ENCODE peak calls at places on chromosome 13, in eight cellular contexts. H, T, X, N, U, Z, Y and S are unnamed samples.

GRCh38 chr13:73945871-73946270 is 188.3 kb downstream of the KLF12 start:
- DNase-seq in H (no peak), T (peak; percentile 52), X (no peak), N (no peak), U (no peak), Z (peak; percentile 41), Y (peak; percentile 25), S (no peak)

GRCh38 chr13:33367931-33368330 is 82.4 kb upstream of the STARD13 start:
- DNase-seq in H (no peak), T (no peak), X (no peak), N (no peak), U (no peak), Z (no peak), Y (peak; percentile 19), S (no peak)

GRCh38 chr13:109427148-109427547 is 359.2 kb downstream of the IRS2 start:
- DNase-seq in H (no peak), T (no peak), X (no peak), N (no peak), U (no peak), Z (no peak), Y (peak; percentile 70), S (no peak)

GRCh38 chr13:63370101-63370500 is 1954.5 kb upstream of the PCDH20 start:
- DNase-seq in H (no peak), T (no peak), X (no peak), N (no peak), U (no peak), Z (no peak), Y (no peak), S (no peak)

GRCh38 chr13:85833938-85834337 is 34.7 kb upstream of the SLITRK6 start:
- DNase-seq in H (no peak), T (no peak), X (no peak), N (no peak), U (no peak), Z (no peak), Y (no peak), S (no peak)

GRCh38 chr13:34913040-34913439 is 29.0 kb upstream of the NBEA start:
- DNase-seq in H (no peak), T (no peak), X (no peak), N (no peak), U (peak; percentile 41), Z (no peak), Y (peak; percentile 3), S (no peak)

GRCh38 chr13:112839347-112840105 is 129.5 kb upstream of the MCF2L start:
- DNase-seq in H (no peak), T (no peak), X (peak; percentile 34), N (no peak), U (no peak), Z (no peak), Y (peak; percentile 78), S (no peak)

GRCh38 chr13:101523732-101524131 is 71.3 kb downstream of the ITGBL1 start:
- DNase-seq in H (no peak), T (no peak), X (no peak), N (no peak), U (peak; percentile 45), Z (no peak), Y (peak; percentile 97), S (no peak)

DNA sequence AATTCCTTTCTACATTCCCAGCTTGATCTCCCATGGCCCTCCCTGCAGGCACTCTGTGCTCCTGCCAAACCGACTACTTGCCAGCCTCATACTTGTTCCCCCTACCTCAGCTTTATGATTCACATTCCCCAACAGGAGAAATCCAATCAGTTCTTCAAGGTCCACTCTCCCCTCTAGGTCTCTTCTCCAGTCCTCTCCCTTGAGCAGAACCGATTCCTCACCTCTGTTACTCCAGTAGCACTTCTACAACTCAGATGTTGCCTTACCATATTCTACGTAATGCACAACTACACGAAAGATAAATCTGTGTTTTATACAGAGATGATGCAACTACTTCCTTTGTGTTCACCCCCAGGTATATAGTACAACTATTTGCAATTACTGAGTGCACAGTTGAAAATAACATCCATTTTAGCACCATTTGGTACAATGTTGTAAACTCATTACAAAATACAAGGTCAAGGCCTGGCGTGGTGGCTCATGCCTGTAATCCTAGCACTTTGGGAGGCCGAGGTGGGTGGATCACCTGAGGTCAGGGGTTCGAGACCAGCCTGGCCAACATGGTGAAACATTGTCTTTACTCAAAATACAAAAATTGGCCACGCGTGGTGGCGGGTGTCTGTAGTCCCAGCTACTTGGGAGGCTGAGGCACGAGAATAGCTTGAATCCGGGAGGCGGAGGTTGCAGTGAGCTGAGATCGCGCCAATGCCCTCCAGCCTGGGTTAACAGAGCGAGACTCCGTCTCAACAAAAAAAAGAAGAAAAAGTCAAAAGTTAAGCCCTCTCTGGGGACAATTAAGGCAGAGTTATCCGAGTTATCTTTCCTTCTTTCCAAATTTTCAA is 2.9 kb upstream of the WBP4 start:
- DNase-seq in H (no peak), T (no peak), X (no peak), N (no peak), U (no peak), Z (no peak), Y (no peak), S (no peak)
- H3K4me3 ChIP-seq in H (peak overlapping the region; percentile 84), T (no peak overlapping the region), X (peak overlapping the region; percentile 76), N (no peak overlapping the region), U (peak overlapping the region; percentile 88), Z (peak overlapping the region; percentile 91), Y (peak overlapping the region; percentile 88), S (peak overlapping the region; percentile 1)

GRCh38 chr13:46749951-46750350 is 47.0 kb downstream of the ESD start:
- DNase-seq in H (no peak), T (no peak), X (no peak), N (no peak), U (no peak), Z (no peak), Y (no peak), S (no peak)

GRCh38 chr13:46754812-46755211 is 42.1 kb downstream of the ESD start:
- DNase-seq in H (no peak), T (no peak), X (no peak), N (no peak), U (no peak), Z (no peak), Y (no peak), S (no peak)

GRCh38 chr13:46753137-46753536 is 43.8 kb downstream of the ESD start:
- DNase-seq in H (no peak), T (no peak), X (no peak), N (no peak), U (no peak), Z (no peak), Y (no peak), S (no peak)

GRCh38 chr13:46753917-46754316 is 43.0 kb downstream of the ESD start:
- DNase-seq in H (no peak), T (no peak), X (no peak), N (no peak), U (no peak), Z (no peak), Y (no peak), S (no peak)

DNA sequence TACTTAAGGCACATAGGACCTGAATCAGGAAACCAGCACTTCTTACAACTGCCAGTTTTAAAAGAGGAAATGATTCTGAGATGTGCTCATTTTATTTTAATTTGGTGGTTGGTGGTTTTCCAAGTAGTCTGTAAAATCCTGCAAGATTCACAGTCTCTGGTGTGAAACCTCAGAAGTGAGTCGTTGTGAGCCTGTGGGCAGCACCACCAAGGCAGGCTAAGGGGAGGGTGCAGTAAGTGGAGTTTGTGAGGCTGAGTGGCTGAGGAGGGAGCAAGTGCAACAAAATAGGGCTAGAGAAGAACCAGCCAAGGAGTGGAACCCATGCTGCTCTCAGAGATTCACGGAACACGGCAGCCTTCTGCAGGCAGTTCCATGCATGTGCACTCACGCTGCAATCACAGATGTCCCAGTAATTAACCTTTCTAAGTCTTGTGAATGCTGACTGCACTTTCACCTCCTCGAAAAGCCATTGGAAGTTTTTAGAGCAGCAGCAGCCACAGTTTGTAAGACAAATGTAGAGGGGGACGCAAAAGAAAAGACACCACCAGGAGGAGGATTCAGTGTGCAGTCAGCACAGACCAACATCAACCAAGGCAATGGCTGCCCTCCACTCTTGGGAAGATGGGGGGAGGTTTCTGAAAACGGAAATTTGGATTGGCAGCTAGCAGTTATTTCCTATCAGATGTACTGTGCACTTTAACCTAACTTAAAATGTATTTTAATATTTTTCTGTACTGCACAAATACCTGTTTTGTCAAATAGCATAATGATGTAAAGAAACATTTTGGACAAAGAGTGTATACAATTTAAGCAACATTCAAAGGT is 44.9 kb downstream of the ESD start:
- DNase-seq in H (no peak), T (no peak), X (no peak), N (peak; percentile 73), U (no peak), Z (no peak), Y (peak; percentile 13), S (no peak)
- H3K4me3 ChIP-seq in H (no peak overlapping the region), T (no peak overlapping the region), X (no peak overlapping the region), N (no peak overlapping the region), U (no peak overlapping the region), Z (no peak overlapping the region), Y (no peak overlapping the region), S (no peak overlapping the region)

GRCh38 chr13:41130356-41130755 is 2.2 kb downstream of the KBTBD6 start:
- DNase-seq in H (no peak), T (no peak), X (no peak), N (no peak), U (peak; percentile 33), Z (no peak), Y (peak; percentile 63), S (no peak)
- H3K4me3 ChIP-seq in H (no peak overlapping the region), T (peak overlapping the region; percentile 93), X (no peak overlapping the region), N (peak overlapping the region; percentile 7), U (peak overlapping the region; percentile 4), Z (peak overlapping the region; percentile 14), Y (peak overlapping the region; percentile 27), S (no peak overlapping the region)

GRCh38 chr13:113879506-113880360 is 15.9 kb upstream of the GAS6 start:
- DNase-seq in H (no peak), T (no peak), X (no peak), N (no peak), U (no peak), Z (no peak), Y (no peak), S (no peak)

GRCh38 chr13:113882266-113882627 is 18.4 kb upstream of the GAS6 start:
- DNase-seq in H (no peak), T (no peak), X (no peak), N (no peak), U (no peak), Z (no peak), Y (no peak), S (no peak)

GRCh38 chr13:113881614-113882265 is 17.9 kb upstream of the GAS6 start:
- DNase-seq in H (no peak), T (no peak), X (no peak), N (no peak), U (peak; percentile 53), Z (no peak), Y (no peak), S (no peak)

GRCh38 chr13:113882716-113883115 is 18.8 kb upstream of the GAS6 start:
- DNase-seq in H (no peak), T (no peak), X (no peak), N (no peak), U (no peak), Z (no peak), Y (no peak), S (no peak)

DNA sequence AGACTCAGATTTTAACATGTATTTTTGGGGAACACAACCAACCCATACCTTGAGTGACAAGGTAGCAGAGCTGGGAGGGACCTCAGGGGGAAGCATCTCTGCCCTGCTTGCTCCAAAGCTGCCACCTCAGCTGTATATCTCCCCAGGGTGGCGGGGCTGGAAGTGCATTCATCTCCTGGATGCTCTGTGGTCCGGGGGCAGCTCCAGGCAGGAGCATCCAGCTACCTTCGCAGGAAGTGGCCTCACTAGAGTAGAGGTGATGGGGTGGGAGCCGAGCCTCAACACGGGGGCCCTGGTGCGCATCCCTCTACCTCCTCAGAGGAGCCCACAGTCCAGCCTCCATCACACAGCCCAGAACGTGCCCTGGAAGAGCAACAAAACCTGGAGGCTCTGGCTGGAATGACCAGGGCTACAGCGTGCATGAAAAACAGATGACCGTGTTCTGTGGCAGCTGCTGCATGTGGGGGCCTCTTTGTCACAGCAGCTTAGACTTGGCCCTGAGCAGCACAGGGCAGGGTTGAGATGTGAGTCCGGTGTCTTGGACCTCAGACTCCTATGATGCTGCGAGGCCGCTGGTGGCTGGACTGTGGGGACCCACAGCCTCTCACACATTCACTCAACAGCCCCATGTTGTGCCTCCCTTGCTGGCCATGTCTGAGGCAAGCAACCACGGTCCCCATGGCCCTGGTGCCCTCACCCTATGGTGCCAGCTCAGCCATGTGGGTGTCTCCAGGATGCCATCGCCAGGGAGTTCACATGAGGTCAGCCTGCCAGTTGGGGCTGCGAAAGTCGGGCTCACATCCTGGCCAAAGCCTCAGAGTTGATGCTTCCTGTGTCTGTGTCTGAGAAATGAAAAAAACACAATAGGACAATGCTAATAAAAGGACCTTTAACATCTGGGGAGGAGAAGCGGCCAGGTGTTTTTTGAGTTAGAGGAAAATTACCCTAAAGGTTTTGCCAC is 17.1 kb upstream of the GAS6 start:
- DNase-seq in H (no peak), T (no peak), X (peak; percentile 80), N (no peak), U (no peak), Z (no peak), Y (no peak), S (no peak)
- H3K4me3 ChIP-seq in H (no peak overlapping the region), T (no peak overlapping the region), X (no peak overlapping the region), N (no peak overlapping the region), U (no peak overlapping the region), Z (no peak overlapping the region), Y (no peak overlapping the region), S (no peak overlapping the region)